ENCODE peak calls at places on chromosome 6, in six cellular contexts. S is NCI-H774; H is AG10803; R is endothelial cell; M is stomach; Q is stimulated activated CD4-positive, alpha-beta T cell treated with anti-CD3 and anti-CD28 coated beads, Interleukin-4, amount 100 ng/mL, for 48 hours. U is an unnamed sample.

GRCh38 chr6:125728739-125729138 is 20.7 kb upstream of the HEY2 start:
- DNase-seq in S (no peak), M (no peak), R (no peak), H (no peak), Q (no peak), U (no peak)

GRCh38 chr6:131819507-131820228 is 11.8 kb downstream of the ENPP1 start:
- DNase-seq in R (no peak), M (no peak), S (no peak), H (peak), Q (no peak), U (no peak)

GRCh38 chr6:56868687-56869086 is 86.2 kb upstream of the BEND6 start:
- DNase-seq in M (no peak), H (peak), Q (no peak), S (no peak), R (no peak), U (no peak)

GRCh38 chr6:65746302-65746701 is 39.3 kb upstream of the EYS start:
- DNase-seq in M (no peak), H (no peak), R (no peak), S (no peak), Q (no peak), U (no peak)

GRCh38 chr6:139881728-139882211 is 507.3 kb upstream of the CITED2 start:
- DNase-seq in H (no peak), R (peak), Q (peak), S (peak), M (no peak), U (peak)

GRCh38 chr6:122033564-122034181 is 365.8 kb upstream of the HSF2 start:
- DNase-seq in Q (no peak), R (no peak), S (peak), H (peak), M (no peak), U (peak)

GRCh38 chr6:1326535-1327121 is 14.7 kb downstream of the FOXQ1 start:
- DNase-seq in H (no peak), R (no peak), M (no peak), Q (no peak), S (no peak), U (no peak)

GRCh38 chr6:91337967-91338366 is 751.1 kb upstream of the MAP3K7 start:
- DNase-seq in S (no peak), M (no peak), H (no peak), Q (no peak), R (no peak), U (no peak)

GRCh38 chr6:152695317-152696043 is 2.2 kb upstream of the MYCT1 start:
- DNase-seq in Q (no peak), R (no peak), S (no peak), H (no peak), M (no peak), U (no peak)

GRCh38 chr6:149451361-149452061 is 33.3 kb downstream of the ZC3H12D start:
- DNase-seq in H (no peak), Q (no peak), S (no peak), M (no peak), R (no peak), U (no peak)

GRCh38 chr6:4446982-4447381 is 311.6 kb upstream of the ECI2 start:
- DNase-seq in R (no peak), M (no peak), Q (no peak), S (no peak), H (peak), U (no peak)

GRCh38 chr6:169976301-169977081 is 225.1 kb downstream of the ERMARD start:
- DNase-seq in H (no peak), M (no peak), Q (no peak), R (no peak), S (no peak), U (no peak)

GRCh38 chr6:136571065-136571464 is 20.8 kb upstream of the MAP7 start:
- DNase-seq in M (no peak), H (no peak), R (no peak), Q (no peak), S (no peak), U (no peak)

GRCh38 chr6:134640975-134641429 is 308.9 kb downstream of the ALDH8A1 start:
- DNase-seq in H (peak), Q (peak), M (peak), R (peak), S (peak), U (peak)